ENCODE peak calls at places on chromosomes 13 and 19, in eight cellular contexts. One of them, this sample, is unnamed.

GRCh38 chr13:40982772-40983171 is 36.3 kb downstream of the ELF1 start:
- DNase-seq in mucosa of gallbladder: peak
- DNase-seq in gastrocnemius medialis: no peak
- DNase-seq in dermis blood vessel endothelial cell: peak
- DNase-seq in NCI-H2029: peak
- DNase-seq in cardiac fibroblast: peak
- DNase-seq in germinal center: peak
- DNase-seq in AG09319: no peak
- DNase-seq in this sample: peak

GRCh38 chr19:11420429-11420893 is 1.3 kb upstream of the RGL3 start:
- DNase-seq in mucosa of gallbladder: no peak
- DNase-seq in gastrocnemius medialis: peak
- DNase-seq in dermis blood vessel endothelial cell: no peak
- DNase-seq in NCI-H2029: no peak
- DNase-seq in cardiac fibroblast: peak
- DNase-seq in germinal center: no peak
- DNase-seq in AG09319: no peak
- DNase-seq in this sample: no peak

GRCh38 chr13:29749401-29750177 is 100.8 kb downstream of the UBL3 start:
- DNase-seq in mucosa of gallbladder: no peak
- DNase-seq in gastrocnemius medialis: no peak
- DNase-seq in dermis blood vessel endothelial cell: no peak
- DNase-seq in NCI-H2029: no peak
- DNase-seq in cardiac fibroblast: peak
- DNase-seq in germinal center: no peak
- DNase-seq in AG09319: no peak
- DNase-seq in this sample: no peak

GRCh38 chr13:113053801-113054604 is 51.6 kb upstream of the F7 start:
- DNase-seq in mucosa of gallbladder: no peak
- DNase-seq in gastrocnemius medialis: no peak
- DNase-seq in dermis blood vessel endothelial cell: no peak
- DNase-seq in NCI-H2029: no peak
- DNase-seq in cardiac fibroblast: no peak
- DNase-seq in germinal center: no peak
- DNase-seq in AG09319: no peak
- DNase-seq in this sample: no peak

GRCh38 chr13:41006951-41007350 is 12.2 kb downstream of the ELF1 start:
- DNase-seq in mucosa of gallbladder: no peak
- DNase-seq in gastrocnemius medialis: no peak
- DNase-seq in dermis blood vessel endothelial cell: no peak
- DNase-seq in NCI-H2029: no peak
- DNase-seq in cardiac fibroblast: no peak
- DNase-seq in germinal center: no peak
- DNase-seq in AG09319: no peak
- DNase-seq in this sample: no peak

GRCh38 chr13:108755084-108755483 is 125.7 kb downstream of the MYO16 start:
- DNase-seq in mucosa of gallbladder: no peak
- DNase-seq in gastrocnemius medialis: no peak
- DNase-seq in dermis blood vessel endothelial cell: no peak
- DNase-seq in NCI-H2029: no peak
- DNase-seq in cardiac fibroblast: no peak
- DNase-seq in germinal center: no peak
- DNase-seq in AG09319: no peak
- DNase-seq in this sample: peak

GRCh38 chr13:48640767-48641166 is 13.0 kb upstream of the CYSLTR2 start:
- DNase-seq in mucosa of gallbladder: no peak
- DNase-seq in gastrocnemius medialis: no peak
- DNase-seq in dermis blood vessel endothelial cell: no peak
- DNase-seq in NCI-H2029: no peak
- DNase-seq in cardiac fibroblast: no peak
- DNase-seq in germinal center: no peak
- DNase-seq in AG09319: no peak
- DNase-seq in this sample: no peak

GRCh38 chr13:94435604-94436226 is 43.8 kb downstream of the DCT start:
- DNase-seq in mucosa of gallbladder: no peak
- DNase-seq in gastrocnemius medialis: no peak
- DNase-seq in dermis blood vessel endothelial cell: peak
- DNase-seq in NCI-H2029: no peak
- DNase-seq in cardiac fibroblast: peak
- DNase-seq in germinal center: peak
- DNase-seq in AG09319: peak
- DNase-seq in this sample: peak

This sample was measured in SK-N-MC.